ENCODE peak calls at places on chromosomes 3 and 15, in six cellular contexts. F is tibial artery, I is esophagus muscularis mucosa, N is heart left ventricle, V is OCI-LY7, R is uterus. L is an unnamed sample.

GRCh38 chr3:14462738-14463137 is 60.3 kb downstream of the SLC6A6 start:
- DNase-seq in N (no peak), V (no peak), F (no peak), R (no peak), I (no peak), L (no peak)

GRCh38 chr3:18234717-18235335 is 190.3 kb downstream of the SATB1 start:
- DNase-seq in I (no peak), R (no peak), N (peak), F (no peak), V (no peak), L (no peak)

GRCh38 chr3:138125548-138126221 is 6.5 kb downstream of the A4GNT start:
- DNase-seq in V (no peak), F (no peak), N (no peak), I (peak), R (no peak), L (no peak)

GRCh38 chr3:152277198-152277597 is 8.5 kb downstream of the MBNL1 start:
- DNase-seq in N (no peak), F (no peak), I (no peak), R (no peak), V (no peak), L (no peak)

GRCh38 chr3:156445117-156445968 is 109.6 kb downstream of the SSR3 start:
- DNase-seq in F (no peak), V (no peak), I (no peak), N (no peak), R (no peak), L (no peak)

GRCh38 chr15:38684461-38685000 is 119.9 kb upstream of the RASGRP1 start:
- DNase-seq in R (no peak), V (no peak), N (no peak), F (no peak), I (no peak), L (no peak)

GRCh38 chr3:135226057-135226456 is 431.0 kb downstream of the EPHB1 start:
- DNase-seq in N (no peak), V (peak), I (peak), F (no peak), R (no peak), L (peak)

GRCh38 chr15:76533995-76534394 is 197.4 kb downstream of the ISL2 start:
- DNase-seq in R (no peak), V (no peak), I (no peak), F (no peak), N (no peak), L (no peak)

GRCh38 chr3:194257916-194258668 is 93.0 kb downstream of the CPN2 start:
- DNase-seq in R (no peak), F (no peak), V (no peak), I (no peak), N (peak), L (no peak)

GRCh38 chr3:177561769-177562360 is 364.6 kb upstream of the TBL1XR1 start:
- DNase-seq in V (no peak), R (no peak), I (no peak), F (no peak), N (no peak), L (no peak)

GRCh38 chr3:42700366-42701288 is 2.0 kb downstream of the HHATL start:
- DNase-seq in F (peak), R (no peak), I (no peak), N (no peak), V (no peak), L (no peak)

GRCh38 chr3:113405180-113405579 is 36.1 kb downstream of the CFAP44 start:
- DNase-seq in N (no peak), R (no peak), F (no peak), I (no peak), V (no peak), L (no peak)

GRCh38 chr3:171122212-171122611 is 95.7 kb upstream of the SLC2A2 start:
- DNase-seq in N (no peak), I (no peak), F (no peak), V (no peak), R (no peak), L (no peak)

GRCh38 chr3:56087460-56087859 is 380.8 kb downstream of the ERC2 start:
- DNase-seq in N (no peak), V (no peak), R (no peak), F (no peak), I (no peak), L (no peak)
- TF ChIP-seq CTCF in N (no peak), V (no peak), R (no peak), F (no peak), I (no peak), L (no peak)

GRCh38 chr15:61106886-61107285 is 122.2 kb downstream of the RORA start:
- DNase-seq in N (no peak), I (no peak), V (no peak), F (no peak), R (no peak), L (no peak)

GRCh38 chr15:61102281-61102680 is 126.8 kb downstream of the RORA start:
- DNase-seq in V (no peak), N (no peak), I (no peak), F (no peak), R (no peak), L (no peak)

GRCh38 chr15:61103026-61103425 is 126.1 kb downstream of the RORA start:
- DNase-seq in R (no peak), F (no peak), N (no peak), V (no peak), I (no peak), L (no peak)

GRCh38 chr15:61101543-61101942 is 127.6 kb downstream of the RORA start:
- DNase-seq in N (no peak), V (no peak), I (no peak), F (no peak), R (no peak), L (no peak)

DNA sequence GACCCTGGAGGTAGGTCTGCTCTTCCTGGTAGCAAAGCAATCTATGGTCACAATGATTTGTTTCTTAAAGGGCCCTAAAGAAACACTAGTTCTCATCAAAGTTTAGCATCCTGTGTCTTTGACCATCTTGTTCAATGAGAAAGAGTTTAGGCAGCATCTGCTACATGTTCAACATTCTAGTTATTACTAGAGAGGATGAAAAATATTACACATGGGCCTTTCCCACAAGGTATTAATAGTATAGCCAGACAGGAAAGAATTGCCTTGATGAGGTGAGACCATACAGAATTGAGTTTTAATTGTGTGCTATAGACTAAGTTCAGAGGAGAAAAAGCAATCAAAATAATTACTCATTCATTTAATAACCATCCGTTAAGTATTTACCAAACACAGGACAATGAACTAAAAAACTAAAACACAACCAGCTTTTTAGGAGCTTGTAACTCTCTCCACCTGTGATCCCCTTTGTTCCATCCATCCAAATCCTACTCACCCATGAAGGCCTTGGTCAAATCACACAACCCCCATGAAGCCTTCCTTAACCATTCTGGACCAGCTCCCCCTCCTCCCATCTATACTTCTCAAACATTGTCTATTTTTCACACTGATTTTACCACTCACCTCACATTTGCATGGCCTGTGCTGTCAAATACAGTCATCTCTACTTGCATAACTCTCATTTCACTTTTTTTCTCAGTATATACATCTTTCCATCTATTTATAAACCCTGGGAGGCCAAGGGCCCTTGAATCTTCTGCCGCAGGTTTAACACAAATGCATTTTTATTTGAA is 122.9 kb downstream of the RORA start:
- DNase-seq in N (no peak), R (no peak), I (no peak), V (no peak), F (no peak), L (no peak)
- H3K4me3 ChIP-seq in N (no peak), R (no peak), I (no peak), V (no peak), F (no peak), L (no peak)

GRCh38 chr15:85495542-85495941 is 115.1 kb downstream of the AKAP13 start:
- DNase-seq in I (no peak), F (no peak), V (no peak), N (no peak), R (no peak), L (no peak)

GRCh38 chr15:85498471-85498870 is 118.1 kb downstream of the AKAP13 start:
- DNase-seq in N (no peak), F (no peak), V (no peak), I (no peak), R (no peak), L (no peak)

GRCh38 chr15:85495096-85495495 is 114.7 kb downstream of the AKAP13 start:
- DNase-seq in V (no peak), I (no peak), F (no peak), R (no peak), N (no peak), L (no peak)

GRCh38 chr15:85496146-85496545 is 115.7 kb downstream of the AKAP13 start:
- DNase-seq in I (no peak), N (no peak), F (no peak), V (no peak), R (no peak), L (no peak)

DNA sequence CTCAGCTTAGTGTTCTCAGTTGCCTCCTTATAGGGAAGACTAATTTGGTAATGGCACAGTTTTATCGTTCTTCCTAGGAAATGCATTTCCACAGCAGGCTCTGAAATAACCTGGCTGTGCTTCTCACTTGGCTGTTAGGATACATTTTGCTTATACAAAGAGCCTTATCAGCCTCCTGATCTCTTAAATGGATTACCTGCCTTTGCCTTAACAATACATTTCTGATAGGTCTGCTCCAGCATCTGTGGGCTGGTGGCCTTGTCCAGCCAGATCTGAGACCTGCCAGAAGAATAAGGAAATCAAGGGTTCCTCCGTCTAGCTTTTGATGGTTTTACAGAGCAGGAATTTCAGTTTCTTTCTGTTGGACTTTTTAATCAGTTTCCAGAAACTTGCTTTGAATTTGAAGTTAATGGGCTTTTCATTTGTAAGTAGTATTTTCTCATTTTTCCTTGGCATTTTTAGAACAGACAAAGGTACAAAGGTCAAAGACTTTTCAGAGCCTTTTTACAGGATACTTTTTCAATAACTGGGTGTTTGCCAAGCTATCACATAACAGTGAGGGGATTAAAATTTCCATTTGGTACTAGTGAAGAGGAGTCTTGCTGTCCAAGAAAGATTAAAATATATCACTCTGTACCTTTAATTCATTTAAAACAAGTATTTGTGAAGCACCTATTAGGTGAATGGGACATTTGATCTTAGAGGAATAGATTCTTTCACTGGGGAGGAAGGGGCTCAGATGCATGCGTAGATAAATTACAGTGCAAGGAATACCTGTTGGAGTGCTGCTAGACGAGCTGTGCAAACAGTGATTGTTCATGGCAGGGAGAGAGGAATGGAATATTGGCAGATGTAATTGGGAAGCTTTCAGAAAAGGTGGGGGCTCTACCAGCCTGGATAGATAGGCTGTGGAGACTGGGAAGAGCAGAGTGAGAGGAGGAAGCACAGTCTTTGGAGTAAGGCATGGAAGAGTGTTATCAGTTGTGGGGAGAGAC is 116.4 kb downstream of the AKAP13 start:
- DNase-seq in R (no peak), I (no peak), V (no peak), N (no peak), F (no peak), L (no peak)
- H3K27ac ChIP-seq in R (peak), I (peak), V (no peak), N (no peak), F (no peak), L (no peak)

GRCh38 chr15:101256756-101257155 is 4.9 kb upstream of the CHSY1 start:
- DNase-seq in I (no peak), V (peak), R (no peak), N (no peak), F (no peak), L (no peak)
- TF ChIP-seq CTCF in I (no peak), V (peak), R (no peak), N (no peak), F (no peak), L (no peak)

GRCh38 chr15:43748376-43748775 is 2.1 kb downstream of the PDIA3 start:
- DNase-seq in V (peak), F (no peak), R (no peak), I (no peak), N (no peak), L (no peak)
- H3K4me3 ChIP-seq in V (peak), F (peak), R (no peak), I (peak), N (peak), L (peak)

GRCh38 chr15:80823995-80824394 is 44.8 kb downstream of the CEMIP start:
- DNase-seq in F (no peak), N (no peak), R (no peak), I (no peak), V (peak), L (no peak)

GRCh38 chr15:80823120-80823519 is 44.0 kb downstream of the CEMIP start:
- DNase-seq in N (no peak), I (no peak), F (no peak), V (no peak), R (no peak), L (no peak)

GRCh38 chr15:80828796-80829195 is 49.6 kb downstream of the CEMIP start:
- DNase-seq in I (no peak), N (no peak), V (no peak), R (no peak), F (no peak), L (no peak)

GRCh38 chr15:80822666-80823065 is 43.5 kb downstream of the CEMIP start:
- DNase-seq in N (no peak), I (no peak), V (no peak), R (no peak), F (no peak), L (no peak)

DNA sequence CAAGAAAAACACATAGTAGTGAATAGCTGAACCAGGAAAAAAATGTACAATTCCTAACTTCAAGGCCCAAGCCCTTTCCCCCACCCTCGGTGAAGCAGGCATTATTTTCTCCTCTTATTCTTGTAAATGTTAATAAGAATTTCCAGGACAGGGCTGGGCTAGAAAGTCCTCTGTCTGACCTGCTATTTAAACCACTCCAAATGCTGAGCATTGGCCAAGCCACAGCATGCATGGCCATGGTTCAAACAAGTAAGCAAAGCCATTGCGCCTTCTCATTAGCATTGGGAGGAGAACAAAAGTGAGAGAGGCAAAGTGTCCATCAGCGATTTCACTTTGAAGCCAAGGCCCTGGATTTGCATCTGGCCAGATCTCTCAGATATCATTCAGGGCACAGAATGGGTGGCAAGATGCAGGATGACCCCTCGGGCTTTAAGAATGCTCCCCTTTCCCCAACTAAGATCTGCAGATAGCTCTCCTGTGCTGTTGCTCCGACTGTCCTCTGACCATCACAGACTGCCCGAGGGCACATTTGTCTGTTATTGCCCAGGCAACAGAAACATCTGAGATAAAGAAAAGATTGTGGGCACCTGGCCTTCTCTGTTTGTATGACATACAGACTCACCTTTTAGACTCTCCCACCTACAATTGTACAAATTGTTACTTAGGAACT is 46.3 kb downstream of the CEMIP start:
- DNase-seq in V (no peak), R (no peak), I (no peak), N (no peak), F (no peak), L (no peak)
- H3K27ac ChIP-seq in V (no peak), R (no peak), I (no peak), N (no peak), F (no peak), L (no peak)